ENCODE peak calls at places on chromosomes 13 and 19, in five cellular contexts. One of them, this sample, is unnamed.

GRCh38 chr13:87696458-87696857 is 25.3 kb downstream of the SLITRK5 start:
- DNase-seq in pancreas: no peak
- DNase-seq in body of pancreas: no peak
- DNase-seq in Caco-2: no peak
- DNase-seq in esophagus squamous epithelium: no peak
- DNase-seq in this sample: no peak

GRCh38 chr13:110993788-110994187 is 78.9 kb upstream of the ANKRD10 start:
- DNase-seq in pancreas: no peak
- DNase-seq in body of pancreas: no peak
- DNase-seq in Caco-2: no peak
- DNase-seq in esophagus squamous epithelium: no peak
- DNase-seq in this sample: no peak

GRCh38 chr13:43303040-43303729 is 279.8 kb downstream of the DNAJC15 start:
- DNase-seq in pancreas: peak; percentile 71
- DNase-seq in body of pancreas: peak; percentile 75
- DNase-seq in Caco-2: peak; percentile 75
- DNase-seq in esophagus squamous epithelium: no peak
- DNase-seq in this sample: peak; percentile 54

GRCh38 chr13:48749144-48749543 is 95.4 kb downstream of the CYSLTR2 start:
- DNase-seq in pancreas: no peak
- DNase-seq in body of pancreas: no peak
- DNase-seq in Caco-2: no peak
- DNase-seq in esophagus squamous epithelium: no peak
- DNase-seq in this sample: no peak

GRCh38 chr19:57110592-57111328 is 9.0 kb upstream of the USP29 start:
- DNase-seq in pancreas: no peak
- DNase-seq in body of pancreas: no peak
- DNase-seq in Caco-2: no peak
- DNase-seq in esophagus squamous epithelium: no peak
- DNase-seq in this sample: no peak

GRCh38 chr13:46119883-46120614 is 15.2 kb upstream of the CPB2 start:
- DNase-seq in pancreas: no peak
- DNase-seq in body of pancreas: peak; percentile 65
- DNase-seq in Caco-2: no peak
- DNase-seq in esophagus squamous epithelium: no peak
- DNase-seq in this sample: no peak

GRCh38 chr19:51651216-51651846 is 4.7 kb upstream of the SIGLEC14 start:
- DNase-seq in pancreas: no peak
- DNase-seq in body of pancreas: no peak
- DNase-seq in Caco-2: no peak
- DNase-seq in esophagus squamous epithelium: no peak
- DNase-seq in this sample: peak; percentile 16

GRCh38 chr13:99312493-99312883 is 5.3 kb upstream of the GPR183 start:
- DNase-seq in pancreas: no peak
- DNase-seq in body of pancreas: peak; percentile 37
- DNase-seq in Caco-2: no peak
- DNase-seq in esophagus squamous epithelium: peak; percentile 23
- DNase-seq in this sample: peak; percentile 45

GRCh38 chr19:44332145-44332544 is 24.3 kb downstream of the ZNF112 start:
- DNase-seq in pancreas: no peak
- DNase-seq in body of pancreas: no peak
- DNase-seq in Caco-2: no peak
- DNase-seq in esophagus squamous epithelium: no peak
- DNase-seq in this sample: no peak

GRCh38 chr19:15318241-15318691 is 14.1 kb downstream of the BRD4 start:
- DNase-seq in pancreas: no peak
- DNase-seq in body of pancreas: no peak
- DNase-seq in Caco-2: no peak
- DNase-seq in esophagus squamous epithelium: no peak
- DNase-seq in this sample: no peak

GRCh38 chr13:40770609-40770933 is 419 bp downstream of the MRPS31 start:
- DNase-seq in pancreas: no peak
- DNase-seq in body of pancreas: no peak
- DNase-seq in Caco-2: no peak
- DNase-seq in esophagus squamous epithelium: no peak
- DNase-seq in this sample: no peak

DNA sequence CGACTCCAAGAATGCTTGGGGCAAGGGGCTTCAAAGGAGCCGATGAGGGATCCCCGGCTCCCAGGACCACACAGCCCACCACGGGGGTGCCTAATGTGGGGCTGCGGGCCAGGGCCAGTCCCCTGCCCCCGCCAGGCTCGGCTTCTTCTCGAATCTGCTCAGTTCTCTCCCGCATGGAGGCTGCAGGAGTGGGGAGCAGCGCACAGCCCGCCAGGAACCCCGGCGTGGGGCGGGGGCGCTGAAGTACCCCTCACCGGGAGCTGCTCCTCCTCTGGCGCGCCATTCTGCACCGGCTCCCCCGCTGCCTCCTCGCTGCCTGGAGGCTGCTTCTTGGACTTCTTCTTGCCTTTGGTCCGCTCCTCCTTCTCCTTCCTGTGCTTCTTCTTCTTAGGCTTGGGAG is 14.7 kb downstream of the IZUMO4 start:
- DNase-seq in pancreas: peak; percentile 23
- DNase-seq in body of pancreas: no peak
- DNase-seq in Caco-2: no peak
- DNase-seq in esophagus squamous epithelium: no peak
- DNase-seq in this sample: no peak
- H3K36me3 ChIP-seq in pancreas: peaks cover 71% of the 10 kb centered on the region
- H3K36me3 ChIP-seq in body of pancreas: peaks cover 53% of the 10 kb centered on the region
- H3K36me3 ChIP-seq in Caco-2: peaks cover 7% of the 10 kb centered on the region
- H3K36me3 ChIP-seq in esophagus squamous epithelium: peaks cover 100% of the 10 kb centered on the region
- H3K36me3 ChIP-seq in this sample: peaks cover 100% of the 10 kb centered on the region

DNA sequence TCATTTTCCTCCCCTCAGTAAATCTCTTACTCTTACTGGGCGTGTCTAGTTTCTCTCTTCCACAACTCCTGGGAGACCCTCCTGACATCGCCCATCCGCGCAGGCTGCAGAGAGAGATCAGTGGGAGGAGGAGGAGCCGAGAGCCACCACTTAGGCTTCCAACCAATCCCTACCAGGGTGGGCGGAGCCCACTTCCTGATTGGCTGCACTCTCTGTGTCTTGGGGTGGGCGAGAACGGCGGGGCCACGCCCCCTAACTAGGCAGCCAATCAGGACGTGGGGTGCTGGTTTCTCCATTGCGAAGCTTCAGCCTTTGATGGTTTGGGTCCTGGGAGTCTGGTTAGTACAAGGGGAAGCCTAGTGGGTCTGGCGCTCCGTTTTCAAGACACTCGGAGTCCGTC is at the start of gene PMIS2:
- DNase-seq in pancreas: no peak
- DNase-seq in body of pancreas: no peak
- DNase-seq in Caco-2: no peak
- DNase-seq in esophagus squamous epithelium: no peak
- DNase-seq in this sample: no peak
- H3K4me3 ChIP-seq in pancreas: no peak within 1 kb of the TSS
- H3K4me3 ChIP-seq in body of pancreas: no peak within 1 kb of the TSS
- H3K4me3 ChIP-seq in Caco-2: no peak within 1 kb of the TSS
- H3K4me3 ChIP-seq in esophagus squamous epithelium: no peak within 1 kb of the TSS
- H3K4me3 ChIP-seq in this sample: no peak within 1 kb of the TSS

GRCh38 chr13:85278851-85279250 is 520.4 kb downstream of the SLITRK6 start:
- DNase-seq in pancreas: no peak
- DNase-seq in body of pancreas: no peak
- DNase-seq in Caco-2: no peak
- DNase-seq in esophagus squamous epithelium: no peak
- DNase-seq in this sample: no peak

GRCh38 chr13:85286081-85286480 is 513.1 kb downstream of the SLITRK6 start:
- DNase-seq in pancreas: no peak
- DNase-seq in body of pancreas: no peak
- DNase-seq in Caco-2: no peak
- DNase-seq in esophagus squamous epithelium: no peak
- DNase-seq in this sample: no peak

GRCh38 chr13:85287528-85287927 is 511.7 kb downstream of the SLITRK6 start:
- DNase-seq in pancreas: no peak
- DNase-seq in body of pancreas: no peak
- DNase-seq in Caco-2: no peak
- DNase-seq in esophagus squamous epithelium: no peak
- DNase-seq in this sample: no peak

GRCh38 chr13:85284349-85284748 is 514.9 kb downstream of the SLITRK6 start:
- DNase-seq in pancreas: no peak
- DNase-seq in body of pancreas: no peak
- DNase-seq in Caco-2: no peak
- DNase-seq in esophagus squamous epithelium: no peak
- DNase-seq in this sample: no peak

GRCh38 chr13:85283408-85283807 is 515.8 kb downstream of the SLITRK6 start:
- DNase-seq in pancreas: no peak
- DNase-seq in body of pancreas: no peak
- DNase-seq in Caco-2: peak; percentile 42
- DNase-seq in esophagus squamous epithelium: no peak
- DNase-seq in this sample: no peak
- H3K36me3 ChIP-seq in pancreas: no peaks in the 10 kb centered on the region
- H3K36me3 ChIP-seq in body of pancreas: no peaks in the 10 kb centered on the region
- H3K36me3 ChIP-seq in Caco-2: no peaks in the 10 kb centered on the region
- H3K36me3 ChIP-seq in esophagus squamous epithelium: no peaks in the 10 kb centered on the region
- H3K36me3 ChIP-seq in this sample: no peaks in the 10 kb centered on the region

DNA sequence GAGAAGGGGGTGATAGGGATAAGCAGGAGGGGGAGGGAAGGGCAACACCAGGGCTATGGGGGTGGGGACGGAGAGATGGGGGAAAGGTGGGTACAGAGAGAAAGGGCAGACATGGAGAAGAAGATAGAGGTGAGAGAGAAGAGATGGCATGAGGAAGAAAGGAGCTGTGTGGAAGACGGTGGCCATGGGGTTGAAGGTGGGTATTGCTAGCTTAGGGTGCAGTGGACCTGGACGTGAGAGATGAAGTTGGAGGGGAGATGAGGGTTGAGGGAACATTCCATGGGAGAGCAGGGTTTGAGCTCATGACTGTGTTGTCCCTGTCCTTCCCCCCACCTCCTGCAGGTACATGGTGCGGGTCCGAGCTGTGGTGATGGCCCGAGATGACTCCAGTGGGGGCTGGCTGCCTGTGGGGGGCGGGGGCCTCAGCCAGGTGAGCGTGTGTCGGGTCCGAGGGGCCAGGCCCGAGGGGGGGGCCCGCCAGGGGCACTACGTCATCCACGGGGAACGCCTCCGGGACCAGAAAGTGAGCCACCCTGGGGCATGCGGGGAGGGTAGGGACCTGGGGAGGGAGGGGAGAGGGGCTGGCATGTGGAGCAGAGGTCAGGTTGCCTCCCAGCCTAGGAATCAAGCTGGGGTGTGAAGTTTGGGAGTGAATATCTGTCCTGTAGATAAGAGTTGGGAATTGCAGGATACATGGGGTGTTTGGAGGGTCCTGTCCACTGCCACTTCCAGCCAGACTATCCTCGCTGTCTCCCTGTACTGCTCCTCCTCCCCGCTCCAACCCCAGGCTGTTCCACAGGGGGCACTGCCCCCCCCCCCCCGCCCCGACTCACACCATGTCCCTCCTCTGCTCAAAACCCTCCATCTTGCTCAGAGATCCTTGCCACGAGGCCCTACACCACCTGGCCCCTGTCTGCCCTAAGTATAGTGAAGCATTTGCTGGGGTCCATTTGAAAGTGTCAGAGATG is 1.7 kb downstream of the SPRED3 start:
- DNase-seq in pancreas: no peak
- DNase-seq in body of pancreas: no peak
- DNase-seq in Caco-2: no peak
- DNase-seq in esophagus squamous epithelium: no peak
- DNase-seq in this sample: no peak
- H3K4me3 ChIP-seq in pancreas: no peak overlapping the region
- H3K4me3 ChIP-seq in body of pancreas: no peak overlapping the region
- H3K4me3 ChIP-seq in Caco-2: no peak overlapping the region
- H3K4me3 ChIP-seq in esophagus squamous epithelium: no peak overlapping the region
- H3K4me3 ChIP-seq in this sample: no peak overlapping the region

GRCh38 chr13:28273919-28274318 is 135.6 kb downstream of the PAN3 start:
- DNase-seq in pancreas: no peak
- DNase-seq in body of pancreas: no peak
- DNase-seq in Caco-2: peak; percentile 5
- DNase-seq in esophagus squamous epithelium: no peak
- DNase-seq in this sample: no peak
- H3K36me3 ChIP-seq in pancreas: no peaks in the 10 kb centered on the region
- H3K36me3 ChIP-seq in body of pancreas: no peaks in the 10 kb centered on the region
- H3K36me3 ChIP-seq in Caco-2: no peaks in the 10 kb centered on the region
- H3K36me3 ChIP-seq in esophagus squamous epithelium: peaks cover 84% of the 10 kb centered on the region
- H3K36me3 ChIP-seq in this sample: peaks cover 54% of the 10 kb centered on the region

GRCh38 chr13:50524540-50524939 is 319.0 kb downstream of the DLEU7 start:
- DNase-seq in pancreas: no peak
- DNase-seq in body of pancreas: no peak
- DNase-seq in Caco-2: no peak
- DNase-seq in esophagus squamous epithelium: no peak
- DNase-seq in this sample: no peak

GRCh38 chr13:50526771-50527567 is 316.5 kb downstream of the DLEU7 start:
- DNase-seq in pancreas: no peak
- DNase-seq in body of pancreas: peak; percentile 25
- DNase-seq in Caco-2: no peak
- DNase-seq in esophagus squamous epithelium: no peak
- DNase-seq in this sample: no peak

GRCh38 chr13:50531917-50532899 is 311.3 kb downstream of the DLEU7 start:
- DNase-seq in pancreas: no peak
- DNase-seq in body of pancreas: no peak
- DNase-seq in Caco-2: peak; percentile 25
- DNase-seq in esophagus squamous epithelium: no peak
- DNase-seq in this sample: no peak

GRCh38 chr13:50527612-50528509 is 315.6 kb downstream of the DLEU7 start:
- DNase-seq in pancreas: no peak
- DNase-seq in body of pancreas: no peak
- DNase-seq in Caco-2: no peak
- DNase-seq in esophagus squamous epithelium: no peak
- DNase-seq in this sample: no peak

DNA sequence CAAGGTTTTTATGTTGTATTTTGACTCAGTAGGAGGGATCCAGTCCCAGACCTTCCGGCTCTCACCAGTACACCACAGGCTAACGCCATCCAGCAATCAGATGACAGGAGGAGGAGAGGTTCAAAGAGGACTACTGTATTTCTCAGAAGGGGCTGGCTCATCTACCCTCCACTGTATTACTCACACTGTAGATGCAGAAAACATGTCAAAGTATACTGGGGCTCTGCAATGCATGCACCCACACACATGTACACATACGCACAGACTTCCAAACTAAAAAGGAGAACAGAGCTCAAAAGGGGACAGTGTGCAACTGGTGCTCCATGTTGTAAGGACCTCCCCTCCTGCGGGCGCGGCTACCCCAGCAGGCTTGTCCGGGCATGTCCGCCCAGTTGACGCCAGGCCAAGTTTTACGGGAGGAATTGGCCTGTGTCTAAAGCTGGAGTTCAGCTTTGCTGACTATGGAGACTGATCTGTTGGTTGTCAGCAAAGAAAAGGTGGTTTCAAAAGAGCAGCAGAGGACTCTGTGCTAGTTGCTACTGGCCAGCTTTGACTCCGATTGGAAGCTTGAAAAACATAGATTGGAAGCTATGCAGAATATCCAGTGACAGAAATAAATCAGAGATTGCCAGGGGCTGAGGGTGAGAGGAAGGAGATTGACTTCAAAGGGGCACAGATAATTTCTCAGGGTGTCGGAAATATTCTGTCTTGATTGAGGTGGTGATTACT is 314.2 kb downstream of the DLEU7 start:
- DNase-seq in pancreas: peak; percentile 91
- DNase-seq in body of pancreas: peak; percentile 88
- DNase-seq in Caco-2: no peak
- DNase-seq in esophagus squamous epithelium: no peak
- DNase-seq in this sample: peak; percentile 89
- H3K4me3 ChIP-seq in pancreas: no peak overlapping the region
- H3K4me3 ChIP-seq in body of pancreas: no peak overlapping the region
- H3K4me3 ChIP-seq in Caco-2: no peak overlapping the region
- H3K4me3 ChIP-seq in esophagus squamous epithelium: no peak overlapping the region
- H3K4me3 ChIP-seq in this sample: peak overlapping the region; percentile 44

GRCh38 chr19:540867-541637 is 2.8 kb upstream of the GZMM start:
- DNase-seq in pancreas: peak; percentile 33
- DNase-seq in body of pancreas: no peak
- DNase-seq in Caco-2: no peak
- DNase-seq in esophagus squamous epithelium: no peak
- DNase-seq in this sample: no peak
- H3K36me3 ChIP-seq in pancreas: peaks cover 13% of the 10 kb centered on the region
- H3K36me3 ChIP-seq in body of pancreas: no peaks in the 10 kb centered on the region
- H3K36me3 ChIP-seq in Caco-2: no peaks in the 10 kb centered on the region
- H3K36me3 ChIP-seq in esophagus squamous epithelium: peaks cover 63% of the 10 kb centered on the region
- H3K36me3 ChIP-seq in this sample: peaks cover 56% of the 10 kb centered on the region

GRCh38 chr13:100550433-100550832 is 38.2 kb downstream of the GGACT start:
- DNase-seq in pancreas: no peak
- DNase-seq in body of pancreas: no peak
- DNase-seq in Caco-2: no peak
- DNase-seq in esophagus squamous epithelium: no peak
- DNase-seq in this sample: peak; percentile 44
- H3K4me3 ChIP-seq in pancreas: no peak overlapping the region
- H3K4me3 ChIP-seq in body of pancreas: no peak overlapping the region
- H3K4me3 ChIP-seq in Caco-2: no peak overlapping the region
- H3K4me3 ChIP-seq in esophagus squamous epithelium: no peak overlapping the region
- H3K4me3 ChIP-seq in this sample: no peak overlapping the region